ENCODE peak calls at places on chromosomes 5 and 9, in five cellular contexts. V is trophoblast cell, E is H9, U is H1, Q is neuronal stem cell. O is an unnamed sample.
A peak's percentile ranks its signal among the peaks of the same experiment; 100 is the strongest.

GRCh38 chr5:178545941-178546674 is 44.1 kb downstream of the COL23A1 start:
- DNase-seq in E (no peak), U (no peak), V (no peak), Q (no peak), O (no peak)

GRCh38 chr9:34419716-34420504 is 38.5 kb downstream of the FAM219A start:
- DNase-seq in Q (no peak), U (no peak), V (no peak), E (no peak), O (no peak)

GRCh38 chr5:132090107-132090506 is 16.5 kb downstream of the CSF2 start:
- DNase-seq in Q (no peak), V (peak; percentile 66), U (no peak), E (no peak), O (peak; percentile 88)

GRCh38 chr9:108552459-108553040 is 303.2 kb downstream of the ACTL7B start:
- DNase-seq in E (no peak), Q (no peak), U (no peak), V (peak; percentile 47), O (no peak)

GRCh38 chr9:69143291-69143690 is 30.8 kb upstream of the TJP2 start:
- DNase-seq in E (no peak), V (no peak), Q (no peak), U (no peak), O (no peak)

GRCh38 chr5:176806137-176806536 is 4.2 kb upstream of the UNC5A start:
- DNase-seq in E (no peak), Q (no peak), U (no peak), V (peak; percentile 41), O (peak; percentile 14)

GRCh38 chr5:96049398-96050272 is 88.0 kb upstream of the ELL2 start:
- DNase-seq in V (peak; percentile 55), E (no peak), Q (no peak), U (no peak), O (peak; percentile 87)

GRCh38 chr5:8209500-8209899 is 340.6 kb downstream of the MTRR start:
- DNase-seq in E (no peak), U (no peak), Q (no peak), V (no peak), O (no peak)

GRCh38 chr5:180367991-180368390 is 14.9 kb upstream of the GFPT2 start:
- DNase-seq in U (no peak), Q (no peak), E (no peak), V (no peak), O (no peak)

GRCh38 chr9:131254107-131254491 is 22.2 kb downstream of the FAM78A start:
- DNase-seq in E (no peak), Q (no peak), V (no peak), U (no peak), O (peak; percentile 68)

GRCh38 chr9:18317896-18318295 is 156.1 kb upstream of the ADAMTSL1 start:
- DNase-seq in E (no peak), U (no peak), V (no peak), Q (no peak), O (no peak)

GRCh38 chr5:141528401-141528984 is 39.6 kb downstream of the PCDHGC5 start:
- DNase-seq in V (no peak), U (no peak), E (no peak), Q (no peak), O (no peak)

GRCh38 chr9:19493845-19494244 is 85.0 kb downstream of the ACER2 start:
- DNase-seq in U (no peak), V (no peak), Q (no peak), E (no peak), O (no peak)

GRCh38 chr9:105858284-105858683 is 163.9 kb downstream of the TMEM38B start:
- DNase-seq in Q (no peak), U (no peak), E (no peak), V (no peak), O (no peak)

GRCh38 chr9:129412814-129413536 is 207.9 kb downstream of the C9orf50 start:
- DNase-seq in V (peak; percentile 69), E (no peak), Q (no peak), U (no peak), O (peak; percentile 97)

GRCh38 chr5:109721741-109722140 is 32.0 kb downstream of the MAN2A1 start:
- DNase-seq in E (no peak), U (no peak), Q (no peak), V (no peak), O (no peak)

GRCh38 chr5:107381189-107381856 is 289.4 kb downstream of the EFNA5 start:
- DNase-seq in V (peak; percentile 89), E (no peak), U (no peak), Q (no peak), O (peak; percentile 83)

GRCh38 chr9:134299068-134299467 is 27.2 kb upstream of the RXRA start:
- DNase-seq in E (no peak), U (no peak), V (no peak), Q (no peak), O (no peak)

GRCh38 chr5:172429201-172429940 is 25.0 kb downstream of the SH3PXD2B start:
- DNase-seq in Q (no peak), U (no peak), V (peak; percentile 68), E (no peak), O (peak; percentile 92)

GRCh38 chr9:94729199-94729598 is 2.7 kb downstream of the AOPEP start:
- DNase-seq in E (no peak), V (no peak), U (no peak), Q (no peak), O (no peak)

GRCh38 chr9:136990233-136990911 is 1.9 kb upstream of the PAXX start:
- DNase-seq in V (no peak), Q (no peak), U (no peak), E (no peak), O (no peak)

GRCh38 chr5:3342271-3343100 is 253.1 kb upstream of the IRX1 start:
- DNase-seq in E (no peak), Q (no peak), V (no peak), U (no peak), O (no peak)

GRCh38 chr5:167014657-167015056 is 1276.8 kb upstream of the WWC1 start:
- DNase-seq in U (no peak), E (no peak), Q (no peak), V (no peak), O (no peak)

GRCh38 chr5:160197341-160198147 is 31.8 kb upstream of the FABP6 start:
- DNase-seq in Q (no peak), U (no peak), V (no peak), E (peak; percentile 60), O (peak; percentile 85)

GRCh38 chr5:174532453-174533126 is 191.8 kb upstream of the MSX2 start:
- DNase-seq in V (peak; percentile 98), Q (peak; percentile 55), U (peak; percentile 80), E (peak; percentile 95), O (peak; percentile 98)

GRCh38 chr5:93572101-93572772 is 8.8 kb downstream of the NR2F1-AS1 start:
- DNase-seq in V (no peak), U (no peak), E (no peak), Q (no peak), O (peak; percentile 47)

GRCh38 chr9:126524353-126525077 is 89.2 kb upstream of the LMX1B start:
- DNase-seq in V (no peak), E (no peak), U (no peak), Q (no peak), O (no peak)
- H2BK120ac ChIP-seq in V (no peak overlapping the region), E (no peak overlapping the region), U (no peak overlapping the region), Q (no peak overlapping the region), O (no peak overlapping the region)

DNA sequence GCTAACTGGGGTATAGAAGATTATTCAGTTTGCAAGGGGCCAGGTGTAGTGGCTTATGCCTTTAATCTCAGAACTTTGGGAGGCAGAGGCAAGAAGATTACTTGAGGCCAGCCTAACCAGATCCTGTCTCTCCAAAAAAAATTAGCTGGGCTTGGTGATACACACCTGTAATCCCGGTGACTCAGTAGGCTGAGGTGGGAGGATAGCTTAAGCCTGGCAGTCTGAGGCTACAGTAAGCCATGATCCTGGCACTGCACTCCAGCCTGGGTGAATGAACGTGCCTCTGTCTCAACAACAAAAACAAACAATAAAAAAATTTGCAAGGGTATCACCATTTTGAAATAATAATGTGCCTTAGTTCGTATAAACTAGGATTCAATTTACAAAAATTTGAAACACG is 51.3 kb downstream of the BAAT start:
- DNase-seq in Q (no peak), E (no peak), V (no peak), U (no peak), O (no peak)
- H2BK12ac ChIP-seq in Q (no peak overlapping the region), E (no peak overlapping the region), V (no peak overlapping the region), U (no peak overlapping the region), O (no peak overlapping the region)

DNA sequence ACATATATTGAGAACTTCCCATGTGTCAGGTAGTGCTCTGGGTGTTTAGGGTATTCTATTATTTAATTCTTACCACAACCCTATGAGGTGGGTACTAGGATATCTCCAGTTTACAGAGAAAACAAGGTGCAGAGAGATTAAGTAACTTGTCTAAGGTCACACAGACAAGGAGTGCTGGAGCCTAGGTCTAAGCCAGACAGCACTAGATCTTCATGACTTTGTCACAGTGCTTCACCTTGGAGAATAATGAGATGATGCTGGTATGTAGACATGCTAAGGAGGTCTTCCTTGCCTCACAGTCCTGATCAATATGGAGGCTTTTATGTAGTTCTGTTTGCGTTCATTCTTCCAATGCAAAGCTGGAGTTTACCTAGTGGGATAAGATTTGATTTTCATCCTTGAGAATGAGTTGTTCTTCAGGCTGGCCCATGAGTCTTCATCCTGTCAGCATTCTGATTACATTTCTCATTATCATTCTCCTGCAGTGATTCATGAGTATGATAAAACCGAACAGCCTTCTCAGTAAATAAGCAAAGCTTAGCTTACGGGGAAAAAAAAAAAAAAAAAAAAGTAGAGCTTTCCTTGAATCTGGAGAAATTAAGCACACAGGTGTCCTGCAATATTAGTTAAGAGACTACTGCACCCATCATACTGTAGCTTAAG is 176.3 kb downstream of the C9orf152 start:
- DNase-seq in Q (no peak), E (no peak), U (no peak), V (peak; percentile 86), O (peak; percentile 78)
- H2BK120ac ChIP-seq in Q (no peak overlapping the region), E (no peak overlapping the region), U (no peak overlapping the region), V (no peak overlapping the region), O (no peak overlapping the region)

DNA sequence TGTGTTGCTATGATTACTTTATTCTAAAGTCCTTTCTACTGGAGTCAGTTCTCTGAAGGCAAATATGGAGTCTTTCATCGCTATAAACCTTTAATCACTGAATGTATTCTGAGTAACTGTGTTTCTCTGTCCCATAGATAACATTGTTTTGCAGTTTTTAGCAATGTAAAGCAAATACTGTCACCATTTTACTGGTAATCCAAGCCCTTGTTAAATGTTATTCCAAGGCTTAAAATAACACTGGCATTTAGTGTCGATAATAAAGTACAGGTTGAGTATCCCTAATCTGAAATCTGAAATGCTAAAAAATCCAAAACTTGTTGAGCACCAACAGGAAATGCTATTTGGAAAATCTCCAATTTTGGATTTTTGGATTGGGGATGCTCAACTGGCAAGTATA is 24.6 kb downstream of the CCNH start:
- DNase-seq in V (no peak), Q (no peak), E (no peak), U (no peak), O (no peak)
- H2BK12ac ChIP-seq in V (no peak overlapping the region), Q (no peak overlapping the region), E (no peak overlapping the region), U (no peak overlapping the region), O (no peak overlapping the region)

GRCh38 chr9:78668148-78668825 is 371.4 kb downstream of the PSAT1 start:
- DNase-seq in E (no peak), Q (no peak), U (no peak), V (peak; percentile 65), O (no peak)
- H2BK120ac ChIP-seq in E (no peak overlapping the region), Q (no peak overlapping the region), U (no peak overlapping the region), V (peak overlapping the region; percentile 72), O (no peak overlapping the region)

GRCh38 chr9:79759460-79759859 is 187.7 kb downstream of the TLE4 start:
- DNase-seq in U (no peak), Q (no peak), V (peak; percentile 91), E (no peak), O (no peak)

GRCh38 chr9:79757906-79758669 is 186.3 kb downstream of the TLE4 start:
- DNase-seq in E (no peak), V (peak; percentile 57), Q (no peak), U (no peak), O (peak; percentile 65)

GRCh38 chr9:79756414-79756813 is 184.6 kb downstream of the TLE4 start:
- DNase-seq in Q (no peak), V (no peak), U (no peak), E (no peak), O (peak; percentile 80)

GRCh38 chr9:79757074-79757473 is 185.3 kb downstream of the TLE4 start:
- DNase-seq in V (no peak), E (no peak), Q (no peak), U (no peak), O (peak; percentile 52)
- H2BK12ac ChIP-seq in V (peak overlapping the region; percentile 64), E (no peak overlapping the region), Q (no peak overlapping the region), U (no peak overlapping the region), O (peak overlapping the region; percentile 83)

O was measured in mesenchymal stem cell.